ENCODE peak calls at places on chromosomes 7 and 10, in six cellular contexts. Q is A549, Z is HepG2, X is endothelial cell of umbilical vein, L is K562, O is GM12878. K is an unnamed sample.

GRCh38 chr7:43199333-43199732 is 86.9 kb downstream of the HECW1 start:
- DNase-seq in Z (no peak), L (no peak), Q (no peak), O (no peak), X (peak), K (no peak)

GRCh38 chr10:123852411-123852951 is 39.1 kb downstream of the CPXM2 start:
- DNase-seq in X (no peak), Z (no peak), L (no peak), Q (no peak), O (no peak), K (no peak)

GRCh38 chr7:42479452-42480303 is 242.7 kb upstream of the GLI3 start:
- DNase-seq in L (no peak), O (no peak), X (no peak), Q (no peak), Z (no peak), K (no peak)

GRCh38 chr10:72564596-72564995 is 61.3 kb downstream of the MICU1 start:
- DNase-seq in X (no peak), Q (no peak), L (no peak), O (no peak), Z (no peak), K (peak)

GRCh38 chr10:118970770-118971169 is 58.7 kb upstream of the NANOS1 start:
- DNase-seq in X (no peak), Q (no peak), Z (no peak), L (no peak), O (no peak), K (no peak)

GRCh38 chr10:46541017-46541661 is 15.3 kb downstream of the GPRIN2 start:
- DNase-seq in Q (peak), X (no peak), L (peak), O (no peak), Z (no peak), K (no peak)

GRCh38 chr7:133528796-133529195 is 275.9 kb downstream of the EXOC4 start:
- DNase-seq in X (no peak), Q (no peak), O (no peak), Z (no peak), L (no peak), K (no peak)

GRCh38 chr10:7590271-7590670 is 76.5 kb downstream of the ITIH5 start:
- DNase-seq in Z (no peak), L (no peak), Q (no peak), O (no peak), X (no peak), K (no peak)

GRCh38 chr10:87979847-87980246 is 116.4 kb downstream of the PTEN start:
- DNase-seq in O (no peak), Q (no peak), L (no peak), X (no peak), Z (no peak), K (no peak)

GRCh38 chr7:100744605-100745004 is 11.2 kb downstream of the ZAN start:
- DNase-seq in Z (no peak), O (no peak), Q (no peak), X (no peak), L (no peak), K (no peak)

GRCh38 chr7:100739934-100740333 is 6.5 kb downstream of the ZAN start:
- DNase-seq in X (no peak), L (no peak), Q (no peak), O (no peak), Z (no peak), K (no peak)

GRCh38 chr7:100745184-100745583 is 11.8 kb downstream of the ZAN start:
- DNase-seq in Z (no peak), X (peak), O (no peak), L (peak), Q (no peak), K (peak)
- H3K4me3 ChIP-seq in Z (no peak), X (peak), O (peak), L (peak), Q (no peak), K (no peak)

GRCh38 chr10:73874267-73875138 is at the start of gene CAMK2G:
- DNase-seq in Z (peak), O (no peak), L (peak), X (peak), Q (peak), K (peak)
- TF ChIP-seq POLR2A in Z (peak), O (peak), L (peak), X (peak), Q (peak), K (peak)

GRCh38 chr10:128026620-128027281 is 99.5 kb downstream of the MKI67 start:
- DNase-seq in X (peak), O (no peak), Q (no peak), Z (no peak), L (no peak), K (no peak)
- TF ChIP-seq MYC in X (no peak), O (no peak), Q (no peak), Z (no peak), L (no peak), K (no peak)

GRCh38 chr7:47149971-47150370 is 431.9 kb downstream of the TNS3 start:
- DNase-seq in L (no peak), O (no peak), Q (no peak), X (no peak), Z (no peak), K (no peak)
- H3K4me3 ChIP-seq in L (no peak), O (no peak), Q (no peak), X (no peak), Z (no peak), K (no peak)

GRCh38 chr7:158705234-158705890 is 758 bp upstream of the NCAPG2 start:
- DNase-seq in Z (no peak), L (peak), O (no peak), Q (no peak), X (peak), K (no peak)

GRCh38 chr7:158702944-158703343 is 1.7 kb downstream of the NCAPG2 start:
- DNase-seq in Q (no peak), X (no peak), L (peak), Z (no peak), O (no peak), K (peak)

GRCh38 chr7:158706710-158707590 is 2.3 kb upstream of the NCAPG2 start:
- DNase-seq in L (no peak), Z (no peak), Q (no peak), O (no peak), X (no peak), K (no peak)

GRCh38 chr7:158706273-158706704 is 1.7 kb upstream of the NCAPG2 start:
- DNase-seq in X (no peak), Z (no peak), Q (no peak), O (no peak), L (peak), K (no peak)

GRCh38 chr7:158704524-158705233 is at the start of gene NCAPG2:
- DNase-seq in X (peak), Z (peak), L (peak), O (peak), Q (peak), K (peak)
- TF ChIP-seq POLR2A in X (peak), Z (peak), L (peak), O (peak), Q (peak), K (peak)

DNA sequence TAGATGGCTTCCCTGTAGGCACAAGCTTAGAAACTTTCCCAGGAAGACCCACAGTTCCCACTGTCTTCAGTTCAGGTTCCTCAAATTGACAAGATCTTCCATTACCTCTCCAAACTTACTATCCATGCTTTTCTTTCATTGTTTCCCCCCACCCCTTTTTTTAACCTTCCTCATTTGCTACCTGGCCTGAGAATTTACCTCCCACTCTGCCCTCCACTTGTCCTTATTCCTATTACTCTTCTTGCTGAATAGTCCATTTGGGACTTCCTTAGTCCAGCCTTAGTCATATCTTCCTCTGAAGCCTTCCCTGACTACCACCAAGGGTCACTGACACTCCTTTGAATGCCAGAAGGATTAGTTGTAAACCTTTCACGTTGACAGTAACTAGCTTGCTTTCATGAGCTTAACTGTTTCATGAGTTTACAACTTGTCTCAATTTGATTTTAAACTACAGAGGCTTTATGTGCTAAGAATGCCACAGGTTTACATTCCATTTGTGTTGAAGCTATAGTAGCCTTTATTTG is 1.2 kb upstream of the CALU start:
- DNase-seq in O (no peak), L (peak), Q (peak), Z (peak), X (peak), K (no peak)
- TF ChIP-seq MYC in O (no peak), L (no peak), Q (no peak), Z (no peak), X (no peak), K (no peak)

GRCh38 chr7:727104-727805 is at the start of gene PRKAR1B:
- DNase-seq in X (no peak), O (no peak), L (peak), Z (no peak), Q (peak), K (peak)
- H3K4me3 ChIP-seq in X (peak), O (peak), L (peak), Z (peak), Q (peak), K (peak)

K was measured in NB4.